ENCODE peak calls at places on chromosomes 6 and 20, in nine cellular contexts. D is left lung, W is fibroblast of the aortic adventitia, Z is coronary artery, G is uterus, T is cardiac muscle cell, B is AG09309, Y is heart right ventricle, X is breast epithelium. A is an unnamed sample.

GRCh38 chr20:22379472-22379871 is 204.9 kb downstream of the FOXA2 start:
- DNase-seq in Y (no peak), G (no peak), T (peak), D (no peak), Z (no peak), B (no peak), W (peak), X (no peak), A (peak)

GRCh38 chr20:17568972-17569471 is 853 bp upstream of the DSTN start:
- DNase-seq in B (peak), X (peak), T (peak), W (peak), D (peak), G (peak), Y (peak), Z (peak), A (peak)

GRCh38 chr20:35604444-35604750 is 11.2 kb upstream of the SPAG4 start:
- DNase-seq in T (no peak), Y (no peak), W (no peak), G (no peak), Z (peak), B (no peak), D (no peak), X (peak), A (peak)

GRCh38 chr6:109671721-109672120 is 19.3 kb downstream of the AK9 start:
- DNase-seq in X (no peak), D (no peak), B (peak), T (no peak), Z (no peak), G (no peak), Y (no peak), W (peak), A (no peak)

GRCh38 chr20:25309395-25310267 is 61.7 kb downstream of the PYGB start:
- DNase-seq in D (peak), T (peak), G (peak), W (peak), X (no peak), B (peak), Z (no peak), Y (no peak), A (peak)

GRCh38 chr6:138953451-138953850 is 34.6 kb downstream of the REPS1 start:
- DNase-seq in B (no peak), Z (no peak), D (no peak), W (peak), Y (no peak), T (peak), G (no peak), X (no peak), A (peak)

GRCh38 chr6:85449388-85449817 is 480 bp upstream of the NT5E start:
- DNase-seq in D (no peak), T (peak), Y (peak), X (no peak), W (peak), B (peak), G (peak), Z (no peak), A (peak)

GRCh38 chr6:130890531-130890950 is 63.3 kb downstream of the SMLR1 start:
- DNase-seq in D (no peak), X (no peak), G (no peak), Z (no peak), T (peak), Y (no peak), B (no peak), W (peak), A (no peak)

GRCh38 chr6:109834595-109835437 is 143.3 kb upstream of the GPR6 start:
- DNase-seq in G (no peak), W (no peak), D (no peak), Z (no peak), T (no peak), X (no peak), B (no peak), Y (no peak), A (no peak)

GRCh38 chr6:43847741-43848630 is 78.0 kb downstream of the VEGFA start:
- DNase-seq in Y (no peak), T (no peak), D (no peak), B (no peak), W (no peak), G (no peak), Z (no peak), X (no peak), A (no peak)

GRCh38 chr6:41352396-41352795 is 17.0 kb downstream of the NCR2 start:
- DNase-seq in D (no peak), Y (no peak), W (no peak), T (no peak), B (no peak), G (no peak), Z (no peak), X (no peak), A (peak)

GRCh38 chr6:10033223-10033829 is 381.5 kb downstream of the TFAP2A start:
- DNase-seq in B (no peak), X (no peak), Z (no peak), D (no peak), T (peak), G (no peak), W (no peak), Y (no peak), A (peak)

GRCh38 chr6:48087448-48087847 is 23.5 kb downstream of the PTCHD4 start:
- DNase-seq in B (no peak), D (no peak), Z (no peak), Y (no peak), X (no peak), W (peak), G (no peak), T (peak), A (peak)

GRCh38 chr20:62352402-62353288 is 14.5 kb downstream of the LAMA5 start:
- DNase-seq in W (no peak), Y (peak), B (no peak), G (peak), D (peak), Z (peak), T (no peak), X (peak), A (peak)

GRCh38 chr6:109740787-109741186 is 49.7 kb downstream of the FIG4 start:
- DNase-seq in Y (no peak), W (no peak), X (no peak), Z (no peak), D (peak), T (no peak), G (no peak), B (no peak), A (no peak)

GRCh38 chr6:75204222-75204958 is 1.5 kb downstream of the COL12A1 start:
- DNase-seq in D (peak), Y (peak), X (peak), B (no peak), T (peak), Z (peak), W (peak), G (peak), A (peak)

GRCh38 chr20:36336204-36336603 is 30.1 kb downstream of the DLGAP4 start:
- DNase-seq in W (no peak), Y (no peak), B (no peak), Z (no peak), T (no peak), D (no peak), X (no peak), G (no peak), A (no peak)

GRCh38 chr6:167513763-167514162 is 188.9 kb downstream of the TTLL2 start:
- DNase-seq in D (no peak), T (no peak), W (no peak), G (no peak), Y (no peak), B (no peak), X (no peak), Z (no peak), A (no peak)

GRCh38 chr20:57161478-57162194 is 104.8 kb downstream of the BMP7 start:
- DNase-seq in B (no peak), D (no peak), T (no peak), G (no peak), X (no peak), Z (no peak), W (no peak), Y (no peak), A (no peak)

GRCh38 chr20:13325033-13325432 is 104.0 kb downstream of the ISM1 start:
- DNase-seq in Y (no peak), W (peak), T (peak), G (no peak), B (no peak), Z (no peak), X (no peak), D (no peak), A (peak)

GRCh38 chr6:105344971-105345370 is 57.9 kb downstream of the PREP start:
- DNase-seq in B (no peak), D (no peak), G (no peak), T (no peak), Z (no peak), W (no peak), X (no peak), Y (no peak), A (no peak)

GRCh38 chr6:134707342-134707982 is 242.4 kb downstream of the ALDH8A1 start:
- DNase-seq in X (no peak), B (no peak), Y (no peak), Z (no peak), T (peak), G (no peak), D (no peak), W (peak), A (peak)

GRCh38 chr6:152575621-152576150 is 61.5 kb downstream of the SYNE1 start:
- DNase-seq in T (peak), W (peak), G (no peak), X (no peak), Z (no peak), B (peak), Y (no peak), D (no peak), A (peak)

GRCh38 chr6:123415844-123416468 is 220.8 kb downstream of the TRDN start:
- DNase-seq in T (peak), B (peak), G (peak), Y (peak), W (peak), D (no peak), X (no peak), Z (no peak), A (peak)

GRCh38 chr6:28141500-28142329 is at the start of gene ZKSCAN8:
- DNase-seq in Y (peak), B (peak), D (peak), G (peak), W (peak), T (peak), Z (peak), X (peak), A (peak)

GRCh38 chr6:159212026-159212425 is 42.8 kb downstream of the FNDC1 start:
- DNase-seq in X (no peak), Y (no peak), W (peak), G (no peak), D (no peak), T (peak), Z (no peak), B (no peak), A (no peak)

GRCh38 chr6:154347981-154348380 is 8.6 kb downstream of the IPCEF1 start:
- DNase-seq in Z (no peak), W (no peak), X (no peak), Y (no peak), B (no peak), T (no peak), D (no peak), G (no peak), A (no peak)

GRCh38 chr6:18392346-18392877 is 5.3 kb downstream of the RNF144B start:
- DNase-seq in Y (no peak), T (no peak), D (no peak), Z (no peak), B (no peak), W (no peak), G (no peak), X (no peak), A (no peak)
- TF ChIP-seq CTCF in Y (no peak), T (no peak), D (no peak), Z (no peak), B (no peak), W (no peak), G (no peak), X (no peak), A (no peak)

GRCh38 chr6:7991992-7992815 is 72.0 kb downstream of the BLOC1S5 start:
- DNase-seq in X (no peak), G (peak), D (no peak), T (peak), Y (peak), Z (no peak), B (peak), W (peak), A (peak)

GRCh38 chr6:7996538-7997225 is 67.5 kb downstream of the BLOC1S5 start:
- DNase-seq in X (no peak), T (peak), G (no peak), D (no peak), W (peak), Z (no peak), B (no peak), Y (peak), A (peak)

GRCh38 chr6:7991536-7991935 is 72.7 kb downstream of the BLOC1S5 start:
- DNase-seq in G (no peak), W (no peak), Y (no peak), B (no peak), D (no peak), T (no peak), Z (no peak), X (no peak), A (no peak)

GRCh38 chr6:7993399-7993798 is 70.8 kb downstream of the BLOC1S5 start:
- DNase-seq in G (no peak), Z (no peak), T (no peak), B (no peak), W (no peak), D (no peak), Y (no peak), X (no peak), A (no peak)

GRCh38 chr6:7993952-7994351 is 70.2 kb downstream of the BLOC1S5 start:
- DNase-seq in G (no peak), X (no peak), D (no peak), Z (no peak), W (no peak), T (no peak), Y (no peak), B (no peak), A (peak)
- TF ChIP-seq CTCF in G (no peak), X (no peak), D (no peak), Z (no peak), W (no peak), T (no peak), Y (no peak), B (no peak), A (no peak)

GRCh38 chr6:127415096-127415495 is 44.1 kb downstream of the KIAA0408 start:
- DNase-seq in G (no peak), T (no peak), Y (no peak), W (no peak), D (no peak), X (no peak), Z (no peak), B (no peak), A (no peak)

GRCh38 chr6:127422791-127423190 is 36.4 kb downstream of the KIAA0408 start:
- DNase-seq in Y (no peak), Z (no peak), G (no peak), T (no peak), W (peak), X (no peak), B (no peak), D (no peak), A (no peak)

GRCh38 chr6:127420558-127420957 is 38.6 kb downstream of the KIAA0408 start:
- DNase-seq in G (peak), W (peak), X (no peak), D (no peak), Z (no peak), B (peak), T (peak), Y (peak), A (peak)
- TF ChIP-seq CTCF in G (peak), W (peak), X (peak), D (peak), Z (no peak), B (peak), T (peak), Y (no peak), A (peak)

GRCh38 chr20:47886454-47887041 is 101.3 kb upstream of the SULF2 start:
- DNase-seq in Z (no peak), B (no peak), G (no peak), X (no peak), T (no peak), D (no peak), Y (no peak), W (no peak), A (no peak)
- TF ChIP-seq CTCF in Z (no peak), B (no peak), G (no peak), X (no peak), T (no peak), D (no peak), Y (no peak), W (no peak), A (no peak)